ENCODE peak calls at places on chromosomes 6 and 20, in six cellular contexts. One of them, this sample, is unnamed.

GRCh38 chr20:39825950-39826349 is 863.1 kb downstream of the MAFB start:
- DNase-seq in mammary epithelial cell: peak
- DNase-seq in BJ: no peak
- DNase-seq in activated B cell treated with CpG ODN at 0.5 μM for 24 hours: no peak
- DNase-seq in B cell: no peak
- DNase-seq in uterus: no peak
- DNase-seq in this sample: no peak

GRCh38 chr6:148304976-148305375 is 37.7 kb upstream of the SASH1 start:
- DNase-seq in B cell: no peak
- DNase-seq in uterus: no peak
- DNase-seq in mammary epithelial cell: no peak
- DNase-seq in BJ: no peak
- DNase-seq in activated B cell treated with CpG ODN at 0.5 μM for 24 hours: no peak
- DNase-seq in this sample: no peak

GRCh38 chr6:158708239-158708638 is 58.4 kb downstream of the SYTL3 start:
- DNase-seq in activated B cell treated with CpG ODN at 0.5 μM for 24 hours: no peak
- DNase-seq in uterus: peak
- DNase-seq in BJ: no peak
- DNase-seq in mammary epithelial cell: no peak
- DNase-seq in B cell: no peak
- DNase-seq in this sample: no peak

GRCh38 chr6:53065266-53066058 is at the start of gene FBXO9:
- DNase-seq in mammary epithelial cell: no peak
- DNase-seq in activated B cell treated with CpG ODN at 0.5 μM for 24 hours: peak
- DNase-seq in B cell: peak
- DNase-seq in uterus: peak
- DNase-seq in BJ: no peak
- DNase-seq in this sample: peak

GRCh38 chr20:54162378-54162777 is 11.4 kb downstream of the CYP24A1 start:
- DNase-seq in uterus: no peak
- DNase-seq in activated B cell treated with CpG ODN at 0.5 μM for 24 hours: no peak
- DNase-seq in BJ: no peak
- DNase-seq in mammary epithelial cell: no peak
- DNase-seq in B cell: no peak
- DNase-seq in this sample: no peak

GRCh38 chr6:149228276-149228962 is 89.1 kb upstream of the TAB2 start:
- DNase-seq in B cell: no peak
- DNase-seq in mammary epithelial cell: no peak
- DNase-seq in uterus: no peak
- DNase-seq in activated B cell treated with CpG ODN at 0.5 μM for 24 hours: no peak
- DNase-seq in BJ: no peak
- DNase-seq in this sample: no peak

GRCh38 chr6:152454003-152454402 is 183.2 kb downstream of the SYNE1 start:
- DNase-seq in activated B cell treated with CpG ODN at 0.5 μM for 24 hours: no peak
- DNase-seq in B cell: no peak
- DNase-seq in uterus: no peak
- DNase-seq in BJ: no peak
- DNase-seq in mammary epithelial cell: no peak
- DNase-seq in this sample: no peak

GRCh38 chr20:45919536-45919933 is 7.6 kb upstream of the PLTP start:
- DNase-seq in BJ: no peak
- DNase-seq in uterus: peak
- DNase-seq in B cell: no peak
- DNase-seq in mammary epithelial cell: no peak
- DNase-seq in activated B cell treated with CpG ODN at 0.5 μM for 24 hours: no peak
- DNase-seq in this sample: no peak

GRCh38 chr6:118391086-118391485 is 157.0 kb upstream of the PLN start:
- DNase-seq in uterus: no peak
- DNase-seq in activated B cell treated with CpG ODN at 0.5 μM for 24 hours: no peak
- DNase-seq in mammary epithelial cell: no peak
- DNase-seq in B cell: no peak
- DNase-seq in BJ: no peak
- DNase-seq in this sample: no peak

GRCh38 chr20:24753136-24753535 is 195.9 kb upstream of the CST7 start:
- DNase-seq in activated B cell treated with CpG ODN at 0.5 μM for 24 hours: no peak
- DNase-seq in mammary epithelial cell: no peak
- DNase-seq in BJ: no peak
- DNase-seq in uterus: no peak
- DNase-seq in B cell: no peak
- DNase-seq in this sample: no peak

GRCh38 chr6:22436134-22436533 is 133.2 kb upstream of the HDGFL1 start:
- DNase-seq in uterus: no peak
- DNase-seq in mammary epithelial cell: peak
- DNase-seq in activated B cell treated with CpG ODN at 0.5 μM for 24 hours: no peak
- DNase-seq in B cell: no peak
- DNase-seq in BJ: no peak
- DNase-seq in this sample: no peak

GRCh38 chr6:71510057-71510713 is 221.6 kb downstream of the OGFRL1 start:
- DNase-seq in BJ: peak
- DNase-seq in mammary epithelial cell: peak
- DNase-seq in B cell: peak
- DNase-seq in activated B cell treated with CpG ODN at 0.5 μM for 24 hours: no peak
- DNase-seq in uterus: peak
- DNase-seq in this sample: no peak

GRCh38 chr20:62241501-62241900 is 3.2 kb downstream of the OSBPL2 start:
- DNase-seq in BJ: no peak
- DNase-seq in activated B cell treated with CpG ODN at 0.5 μM for 24 hours: no peak
- DNase-seq in mammary epithelial cell: peak
- DNase-seq in uterus: no peak
- DNase-seq in B cell: no peak
- DNase-seq in this sample: no peak

GRCh38 chr20:33843854-33844253 is 32.7 kb downstream of the CHMP4B start:
- DNase-seq in B cell: no peak
- DNase-seq in mammary epithelial cell: peak
- DNase-seq in BJ: no peak
- DNase-seq in uterus: no peak
- DNase-seq in activated B cell treated with CpG ODN at 0.5 μM for 24 hours: peak
- DNase-seq in this sample: no peak

GRCh38 chr6:17289491-17290106 is 8.4 kb downstream of the RBM24 start:
- DNase-seq in activated B cell treated with CpG ODN at 0.5 μM for 24 hours: no peak
- DNase-seq in mammary epithelial cell: no peak
- DNase-seq in BJ: no peak
- DNase-seq in uterus: peak
- DNase-seq in B cell: no peak
- DNase-seq in this sample: no peak

GRCh38 chr20:47481330-47482216 is 20.1 kb upstream of the NCOA3 start:
- DNase-seq in uterus: no peak
- DNase-seq in BJ: no peak
- DNase-seq in mammary epithelial cell: peak
- DNase-seq in activated B cell treated with CpG ODN at 0.5 μM for 24 hours: no peak
- DNase-seq in B cell: no peak
- DNase-seq in this sample: no peak

GRCh38 chr6:112337209-112337638 is 9.9 kb upstream of the RFPL4B start:
- DNase-seq in uterus: peak
- DNase-seq in BJ: no peak
- DNase-seq in activated B cell treated with CpG ODN at 0.5 μM for 24 hours: no peak
- DNase-seq in mammary epithelial cell: peak
- DNase-seq in B cell: no peak
- DNase-seq in this sample: peak

GRCh38 chr20:32483351-32484220 is 101.5 kb downstream of the NOL4L start:
- DNase-seq in B cell: peak
- DNase-seq in BJ: no peak
- DNase-seq in uterus: peak
- DNase-seq in mammary epithelial cell: peak
- DNase-seq in activated B cell treated with CpG ODN at 0.5 μM for 24 hours: peak
- DNase-seq in this sample: peak
- TF ChIP-seq CTCF in B cell: no peak
- TF ChIP-seq CTCF in BJ: no peak
- TF ChIP-seq CTCF in uterus: no peak
- TF ChIP-seq CTCF in mammary epithelial cell: no peak
- TF ChIP-seq CTCF in activated B cell treated with CpG ODN at 0.5 μM for 24 hours: no peak
- TF ChIP-seq CTCF in this sample: no peak

GRCh38 chr20:17530716-17531536 is at the start of gene BFSP1:
- DNase-seq in B cell: peak
- DNase-seq in mammary epithelial cell: peak
- DNase-seq in BJ: no peak
- DNase-seq in uterus: peak
- DNase-seq in activated B cell treated with CpG ODN at 0.5 μM for 24 hours: peak
- DNase-seq in this sample: peak

GRCh38 chr20:17531537-17532025 is 402 bp upstream of the BFSP1 start:
- DNase-seq in BJ: no peak
- DNase-seq in uterus: no peak
- DNase-seq in mammary epithelial cell: no peak
- DNase-seq in B cell: no peak
- DNase-seq in activated B cell treated with CpG ODN at 0.5 μM for 24 hours: no peak
- DNase-seq in this sample: no peak

GRCh38 chr20:17533396-17533795 is 2.2 kb upstream of the BFSP1 start:
- DNase-seq in BJ: no peak
- DNase-seq in uterus: no peak
- DNase-seq in mammary epithelial cell: peak
- DNase-seq in activated B cell treated with CpG ODN at 0.5 μM for 24 hours: no peak
- DNase-seq in B cell: no peak
- DNase-seq in this sample: no peak

GRCh38 chr20:17529586-17529985 is 1.6 kb downstream of the BFSP1 start:
- DNase-seq in mammary epithelial cell: no peak
- DNase-seq in BJ: no peak
- DNase-seq in activated B cell treated with CpG ODN at 0.5 μM for 24 hours: no peak
- DNase-seq in uterus: no peak
- DNase-seq in B cell: no peak
- DNase-seq in this sample: no peak

DNA sequence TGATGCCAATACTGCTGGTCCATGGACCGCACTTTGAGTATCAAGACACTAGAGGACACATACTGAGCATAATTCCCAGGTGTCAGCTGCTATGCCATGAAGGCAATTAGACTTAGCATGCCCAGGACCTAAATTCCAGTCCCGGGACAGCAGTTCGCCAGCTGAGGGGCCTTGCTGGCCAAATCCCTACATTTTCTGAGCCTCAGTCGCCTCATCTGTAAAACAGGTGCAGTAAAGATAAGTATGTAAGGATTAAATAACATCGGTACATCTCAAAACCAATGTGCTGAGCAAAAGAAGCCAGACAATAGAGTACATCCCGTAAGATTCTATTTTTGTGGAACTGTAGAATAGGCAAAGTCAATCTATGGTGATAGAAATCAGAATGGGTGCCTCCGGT is 1.0 kb downstream of the BFSP1 start:
- DNase-seq in B cell: no peak
- DNase-seq in activated B cell treated with CpG ODN at 0.5 μM for 24 hours: no peak
- DNase-seq in mammary epithelial cell: no peak
- DNase-seq in uterus: no peak
- DNase-seq in BJ: no peak
- DNase-seq in this sample: no peak
- TF ChIP-seq CTCF in B cell: no peak
- TF ChIP-seq CTCF in activated B cell treated with CpG ODN at 0.5 μM for 24 hours: no peak
- TF ChIP-seq CTCF in mammary epithelial cell: no peak
- TF ChIP-seq CTCF in uterus: no peak
- TF ChIP-seq CTCF in BJ: no peak
- TF ChIP-seq CTCF in this sample: no peak

DNA sequence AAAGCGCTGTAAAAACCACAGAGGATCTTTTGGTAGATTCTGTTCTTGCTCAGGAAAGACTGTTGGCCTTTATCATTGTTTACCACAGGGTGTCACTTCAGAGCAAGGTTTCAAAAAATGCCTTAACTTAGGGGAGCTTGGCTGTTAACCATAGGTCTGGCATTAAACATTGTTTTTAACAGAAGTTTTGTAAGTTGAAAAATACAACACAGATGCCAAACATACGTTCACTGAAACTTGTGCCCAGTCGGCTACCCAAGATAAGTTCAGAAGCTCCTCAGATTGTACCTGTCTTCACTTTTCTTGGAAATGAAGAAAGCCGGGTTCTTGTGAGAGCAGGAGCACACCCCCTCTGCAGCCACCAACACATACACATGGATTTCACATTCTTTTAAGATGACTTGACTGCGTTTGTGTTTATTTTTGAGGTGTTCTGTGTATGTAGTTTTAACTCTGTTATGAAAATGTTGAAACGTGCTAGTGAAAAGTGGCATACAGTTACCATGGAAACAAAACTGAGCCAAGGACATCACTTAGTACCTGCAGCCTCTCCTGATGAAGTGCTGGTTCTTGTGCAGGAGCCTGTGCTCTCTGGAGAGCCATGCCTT is 64.9 kb downstream of the SYCP2L start:
- DNase-seq in activated B cell treated with CpG ODN at 0.5 μM for 24 hours: no peak
- DNase-seq in B cell: no peak
- DNase-seq in BJ: peak
- DNase-seq in mammary epithelial cell: peak
- DNase-seq in uterus: no peak
- DNase-seq in this sample: no peak
- TF ChIP-seq CTCF in activated B cell treated with CpG ODN at 0.5 μM for 24 hours: no peak
- TF ChIP-seq CTCF in B cell: peak
- TF ChIP-seq CTCF in BJ: peak
- TF ChIP-seq CTCF in mammary epithelial cell: peak
- TF ChIP-seq CTCF in uterus: peak
- TF ChIP-seq CTCF in this sample: peak

GRCh38 chr6:24856246-24856599 is 57.5 kb upstream of the ARMH2 start:
- DNase-seq in activated B cell treated with CpG ODN at 0.5 μM for 24 hours: no peak
- DNase-seq in BJ: no peak
- DNase-seq in B cell: no peak
- DNase-seq in uterus: no peak
- DNase-seq in mammary epithelial cell: no peak
- DNase-seq in this sample: no peak
- TF ChIP-seq CTCF in activated B cell treated with CpG ODN at 0.5 μM for 24 hours: no peak
- TF ChIP-seq CTCF in BJ: no peak
- TF ChIP-seq CTCF in B cell: peak
- TF ChIP-seq CTCF in uterus: no peak
- TF ChIP-seq CTCF in mammary epithelial cell: no peak
- TF ChIP-seq CTCF in this sample: no peak